ENCODE peak calls at places on chromosomes 6 and 20, in seven cellular contexts. R, U, O, K, L, P and X are unnamed samples.

GRCh38 chr6:108557494-108558371 is 3.0 kb upstream of the FOXO3 start:
- DNase-seq in R (peak; percentile 57), U (peak; percentile 90), O (peak; percentile 62), K (peak; percentile 64), L (peak; percentile 80), P (peak; percentile 88), X (peak; percentile 58)

GRCh38 chr6:130293800-130294199 is 71.0 kb upstream of the SAMD3 start:
- DNase-seq in R (peak; percentile 88), U (peak; percentile 72), O (peak; percentile 77), K (peak; percentile 31), L (peak; percentile 66), P (no peak), X (peak; percentile 56)

GRCh38 chr6:42963855-42964605 is 3.5 kb downstream of the GNMT start:
- DNase-seq in R (peak; percentile 95), U (peak; percentile 89), O (peak; percentile 58), K (no peak), L (peak; percentile 78), P (peak; percentile 82), X (peak; percentile 37)

GRCh38 chr6:114024746-114025145 is 53.8 kb upstream of the HDAC2 start:
- DNase-seq in R (no peak), U (no peak), O (peak; percentile 41), K (no peak), L (no peak), P (no peak), X (no peak)

GRCh38 chr6:42450314-42451145 is 1.2 kb downstream of the TRERF1 start:
- DNase-seq in R (peak; percentile 42), U (no peak), O (peak; percentile 33), K (no peak), L (peak; percentile 54), P (no peak), X (no peak)

GRCh38 chr6:109050012-109050411 is 44.6 kb downstream of the SESN1 start:
- DNase-seq in R (no peak), U (no peak), O (no peak), K (no peak), L (no peak), P (no peak), X (no peak)

GRCh38 chr6:34514593-34515472 is 41.3 kb downstream of the SPDEF start:
- DNase-seq in R (peak; percentile 84), U (peak; percentile 71), O (peak; percentile 57), K (peak; percentile 69), L (peak; percentile 75), P (peak; percentile 74), X (no peak)

GRCh38 chr20:25300496-25301170 is 52.7 kb downstream of the PYGB start:
- DNase-seq in R (peak; percentile 55), U (no peak), O (peak; percentile 42), K (no peak), L (peak; percentile 54), P (no peak), X (no peak)

GRCh38 chr6:32692019-32692418 is 25.6 kb upstream of the HLA-DQB1 start:
- DNase-seq in R (peak; percentile 70), U (peak; percentile 52), O (no peak), K (peak; percentile 26), L (no peak), P (no peak), X (peak; percentile 19)

GRCh38 chr20:46253391-46253790 is 54.9 kb downstream of the CDH22 start:
- DNase-seq in R (peak; percentile 48), U (peak; percentile 63), O (no peak), K (no peak), L (no peak), P (no peak), X (no peak)

GRCh38 chr6:95574811-95575210 is 2.5 kb upstream of the MANEA start:
- DNase-seq in R (no peak), U (no peak), O (peak; percentile 65), K (no peak), L (peak; percentile 75), P (no peak), X (no peak)

GRCh38 chr20:34415079-34415478 is 52.0 kb downstream of the ITCH start:
- DNase-seq in R (no peak), U (no peak), O (no peak), K (no peak), L (no peak), P (no peak), X (no peak)

GRCh38 chr6:89275900-89276299 is 39.2 kb downstream of the GABRR2 start:
- DNase-seq in R (no peak), U (no peak), O (no peak), K (no peak), L (no peak), P (no peak), X (no peak)

GRCh38 chr6:6518627-6519026 is 69.9 kb upstream of the LY86 start:
- DNase-seq in R (no peak), U (no peak), O (no peak), K (no peak), L (no peak), P (no peak), X (no peak)

GRCh38 chr6:22785036-22785435 is 215.7 kb downstream of the HDGFL1 start:
- DNase-seq in R (peak; percentile 11), U (no peak), O (peak; percentile 38), K (peak; percentile 52), L (no peak), P (no peak), X (no peak)

GRCh38 chr6:43900560-43901329 is 130.7 kb downstream of the VEGFA start:
- DNase-seq in R (no peak), U (no peak), O (no peak), K (no peak), L (no peak), P (no peak), X (no peak)

GRCh38 chr6:147063469-147064031 is 140.7 kb upstream of the STXBP5 start:
- DNase-seq in R (peak; percentile 71), U (no peak), O (peak; percentile 89), K (no peak), L (peak; percentile 78), P (no peak), X (peak; percentile 51)

GRCh38 chr20:1895674-1896496 is 678 bp downstream of the SIRPA start:
- DNase-seq in R (peak; percentile 48), U (peak; percentile 43), O (no peak), K (no peak), L (peak; percentile 33), P (peak; percentile 60), X (peak; percentile 33)

GRCh38 chr20:16761305-16761829 is 13.2 kb downstream of the OTOR start:
- DNase-seq in R (peak; percentile 86), U (peak; percentile 70), O (peak; percentile 75), K (peak; percentile 59), L (peak; percentile 73), P (peak; percentile 59), X (peak; percentile 85)

GRCh38 chr6:42520786-42521607 is 42.8 kb upstream of the UBR2 start:
- DNase-seq in R (no peak), U (no peak), O (peak; percentile 80), K (no peak), L (peak; percentile 45), P (no peak), X (peak; percentile 21)

GRCh38 chr6:70586114-70586513 is 19.4 kb downstream of the SDHAF4 start:
- DNase-seq in R (no peak), U (no peak), O (no peak), K (no peak), L (no peak), P (no peak), X (no peak)

DNA sequence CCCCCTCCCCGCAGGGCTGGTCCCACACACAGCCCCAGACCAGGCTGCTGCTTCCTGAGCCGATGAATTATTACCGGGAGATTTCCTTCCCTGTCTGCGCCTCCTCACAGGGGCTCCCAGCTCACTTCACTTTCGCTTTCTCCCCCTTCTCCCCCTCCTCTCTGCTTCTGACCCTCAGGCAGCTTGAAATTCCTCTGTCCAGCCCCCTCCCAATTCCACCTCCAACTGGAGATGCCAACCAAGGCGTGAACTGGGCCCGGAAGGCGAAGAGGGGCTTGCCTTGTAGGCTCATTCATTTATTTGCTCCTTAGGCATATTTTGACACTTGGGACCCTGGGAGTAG is 1.7 kb upstream of the TCF15 start:
- DNase-seq in R (peak; percentile 66), U (no peak), O (no peak), K (no peak), L (no peak), P (no peak), X (no peak)
- H3K23ac ChIP-seq in R (no peak overlapping the region), U (no peak overlapping the region), O (no peak overlapping the region), K (no peak overlapping the region), L (no peak overlapping the region), P (no peak overlapping the region), X (no peak overlapping the region)

DNA sequence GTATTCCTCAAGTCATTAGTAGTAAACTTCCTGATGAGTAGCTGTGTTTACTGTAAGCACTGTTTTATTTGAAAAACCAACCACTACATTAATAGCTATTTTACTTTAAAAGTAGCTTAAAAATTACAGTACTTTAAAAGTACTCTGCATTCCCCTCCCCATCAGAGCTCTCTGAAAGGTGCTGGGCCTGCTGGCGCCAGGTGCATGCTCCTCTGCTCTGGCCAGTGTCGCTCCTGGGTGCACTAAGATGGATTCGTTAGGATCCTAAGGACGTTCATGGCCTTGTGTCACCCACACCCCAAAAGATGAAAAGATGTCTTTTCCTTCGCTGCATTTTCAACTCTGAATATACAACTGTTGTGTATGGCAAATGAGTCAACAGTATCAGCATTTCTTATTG is 43.9 kb upstream of the KIF25 start:
- DNase-seq in R (no peak), U (no peak), O (no peak), K (no peak), L (no peak), P (no peak), X (peak; percentile 73)
- H3K4me2 ChIP-seq in R (no peak overlapping the region), U (no peak overlapping the region), O (no peak overlapping the region), K (no peak overlapping the region), L (no peak overlapping the region), P (no peak overlapping the region), X (no peak overlapping the region)

DNA sequence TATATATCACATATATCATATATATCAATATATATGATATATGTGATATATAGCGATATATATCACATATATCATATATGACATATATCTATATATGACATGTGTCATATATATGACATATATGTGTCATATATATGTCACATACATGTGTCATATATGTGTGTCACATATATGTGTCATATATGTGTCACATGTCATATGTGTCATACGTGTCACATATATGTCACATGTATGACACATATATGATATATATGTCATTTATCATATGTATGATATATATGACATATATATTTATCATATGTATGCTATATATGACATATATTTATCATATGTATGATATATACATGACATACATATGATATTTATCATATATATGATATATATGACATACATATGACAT is 27.6 kb upstream of the ZNF292 start:
- DNase-seq in R (no peak), U (no peak), O (no peak), K (no peak), L (no peak), P (no peak), X (no peak)
- H3K23ac ChIP-seq in R (no peak overlapping the region), U (no peak overlapping the region), O (no peak overlapping the region), K (no peak overlapping the region), L (no peak overlapping the region), P (no peak overlapping the region), X (no peak overlapping the region)

DNA sequence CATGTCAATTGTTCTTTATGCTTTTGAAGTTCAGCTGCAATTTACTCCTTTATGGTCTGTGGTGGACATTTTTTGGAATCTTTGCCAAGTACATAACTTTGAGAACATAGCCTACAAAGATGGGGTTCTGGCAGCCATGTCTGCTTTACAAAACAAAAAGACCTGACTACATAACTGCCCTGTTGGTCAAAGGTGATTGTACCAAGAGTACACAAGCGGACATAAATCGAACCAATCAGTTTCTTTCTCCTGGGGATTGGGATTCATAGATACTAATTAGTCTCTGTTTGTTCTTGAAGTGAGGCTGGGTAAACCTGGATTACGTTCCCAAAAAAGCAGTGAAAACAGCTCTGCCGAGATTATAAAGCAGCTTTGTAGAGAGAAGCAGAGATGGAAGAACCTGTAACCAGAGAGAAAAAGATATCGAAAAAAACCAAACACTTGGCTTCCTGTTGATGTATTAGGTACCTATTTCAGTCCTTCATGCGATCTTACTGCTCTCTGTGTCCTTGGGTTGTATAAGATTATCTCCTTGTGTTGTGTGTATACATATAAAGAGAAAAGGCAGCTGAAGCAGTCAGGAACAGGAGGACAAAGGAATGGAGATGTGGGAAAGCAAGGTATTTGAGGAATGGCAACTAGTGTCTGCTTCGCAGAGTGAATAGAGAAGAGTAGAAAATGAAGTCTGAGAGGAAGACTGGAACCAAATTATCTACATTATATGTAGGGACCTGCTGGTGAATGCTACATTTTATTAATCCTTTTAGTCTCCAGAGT is 2.7 kb upstream of the ZFAND3 start:
- DNase-seq in R (no peak), U (no peak), O (no peak), K (no peak), L (no peak), P (no peak), X (peak; percentile 34)
- H3K4me2 ChIP-seq in R (no peak overlapping the region), U (no peak overlapping the region), O (peak overlapping the region; percentile 10), K (no peak overlapping the region), L (no peak overlapping the region), P (no peak overlapping the region), X (no peak overlapping the region)